ENCODE peak calls at places on chromosomes 7 and 10, in nine cellular contexts. G is left cardiac atrium; D is NCI-H1417; A is activated T-helper 9 cell treated with anti-CD3 and anti-CD28 coated beads, Interleukin-2, amount 50 U/mL, for 16 hours; W is upper lobe of left lung; H is fibroblast of pulmonary artery; P is HL-60; F is nephron progenitor cell; C is naive B cell. L is an unnamed sample.

GRCh38 chr10:132687893-132688579 is 97.9 kb downstream of the NKX6-2 start:
- DNase-seq in G (peak), D (no peak), A (no peak), W (no peak), H (no peak), P (no peak), F (no peak), C (no peak), L (no peak)

GRCh38 chr10:69731184-69731583 is 70.5 kb upstream of the COL13A1 start:
- DNase-seq in G (no peak), D (no peak), A (no peak), W (no peak), H (peak), P (no peak), F (no peak), C (no peak), L (no peak)

GRCh38 chr7:135770139-135770710 is 21.6 kb upstream of the FAM180A start:
- DNase-seq in G (no peak), D (no peak), A (no peak), W (no peak), H (peak), P (no peak), F (no peak), C (no peak), L (no peak)

GRCh38 chr7:17774701-17775288 is 165.5 kb downstream of the SNX13 start:
- DNase-seq in G (no peak), D (no peak), A (no peak), W (no peak), H (no peak), P (no peak), F (no peak), C (no peak), L (no peak)

GRCh38 chr7:104328308-104328969 is at the start of gene LHFPL3:
- DNase-seq in G (no peak), D (peak), A (no peak), W (no peak), H (no peak), P (no peak), F (peak), C (no peak), L (peak)

GRCh38 chr10:15473401-15473777 is 102.3 kb upstream of the FAM171A1 start:
- DNase-seq in G (no peak), D (no peak), A (no peak), W (no peak), H (no peak), P (no peak), F (no peak), C (no peak), L (no peak)

GRCh38 chr7:83439021-83439420 is 209.9 kb downstream of the SEMA3E start:
- DNase-seq in G (no peak), D (no peak), A (no peak), W (no peak), H (no peak), P (no peak), F (no peak), C (no peak), L (no peak)

GRCh38 chr7:29140873-29141468 is 5.4 kb downstream of the CPVL start:
- DNase-seq in G (no peak), D (no peak), A (no peak), W (peak), H (no peak), P (peak), F (no peak), C (no peak), L (no peak)

GRCh38 chr10:107163904-107164861 is at the start of gene SORCS1:
- DNase-seq in G (peak), D (no peak), A (no peak), W (no peak), H (no peak), P (no peak), F (peak), C (no peak), L (no peak)